ENCODE peak calls at places on chromosomes 11 and 22, in four cellular contexts. One of them, this sample, is unnamed.

GRCh38 chr22:19815093-19815822 is 39.4 kb downstream of the GNB1L start:
- DNase-seq in K562: peak; percentile 94
- DNase-seq in HL-60: no peak
- DNase-seq in GM12891: no peak
- DNase-seq in this sample: no peak

GRCh38 chr11:46363455-46363920 is 16.2 kb downstream of the DGKZ start:
- DNase-seq in GM12891: no peak
- DNase-seq in HL-60: no peak
- DNase-seq in K562: no peak
- DNase-seq in this sample: no peak

GRCh38 chr11:34999453-34999852 is 83.0 kb downstream of the PDHX start:
- DNase-seq in K562: no peak
- DNase-seq in GM12891: no peak
- DNase-seq in HL-60: no peak
- DNase-seq in this sample: no peak

GRCh38 chr11:119363874-119364590 is 17.5 kb downstream of the USP2 start:
- DNase-seq in GM12891: peak; percentile 63
- DNase-seq in HL-60: no peak
- DNase-seq in K562: peak; percentile 76
- DNase-seq in this sample: no peak

GRCh38 chr11:131612576-131612975 is 242.2 kb downstream of the NTM start:
- DNase-seq in GM12891: no peak
- DNase-seq in HL-60: no peak
- DNase-seq in K562: no peak
- DNase-seq in this sample: no peak

GRCh38 chr11:36156486-36157150 is 132.6 kb downstream of the COMMD9 start:
- DNase-seq in HL-60: no peak
- DNase-seq in GM12891: no peak
- DNase-seq in K562: no peak
- DNase-seq in this sample: no peak

GRCh38 chr22:37212174-37212906 is at the start of gene SSTR3:
- DNase-seq in K562: no peak
- DNase-seq in GM12891: no peak
- DNase-seq in HL-60: no peak
- DNase-seq in this sample: no peak

GRCh38 chr11:103525069-103525468 is 415.8 kb downstream of the DYNC2H1 start:
- DNase-seq in GM12891: no peak
- DNase-seq in HL-60: no peak
- DNase-seq in K562: no peak
- DNase-seq in this sample: no peak

GRCh38 chr11:61068581-61068980 is 33.7 kb upstream of the CD5 start:
- DNase-seq in HL-60: no peak
- DNase-seq in K562: no peak
- DNase-seq in GM12891: no peak
- DNase-seq in this sample: no peak

GRCh38 chr11:65100674-65101350 is 4.8 kb downstream of the VPS51 start:
- DNase-seq in HL-60: no peak
- DNase-seq in GM12891: no peak
- DNase-seq in K562: no peak
- DNase-seq in this sample: no peak

GRCh38 chr11:64247729-64248531 is 1.2 kb upstream of the PPP1R14B start:
- DNase-seq in K562: no peak
- DNase-seq in GM12891: no peak
- DNase-seq in HL-60: no peak
- DNase-seq in this sample: no peak

GRCh38 chr11:46948378-46949131 is 12.0 kb downstream of the CSTPP1 start:
- DNase-seq in HL-60: no peak
- DNase-seq in K562: no peak
- DNase-seq in GM12891: no peak
- DNase-seq in this sample: no peak

GRCh38 chr11:78857688-78858087 is 283.0 kb upstream of the NARS2 start:
- DNase-seq in HL-60: no peak
- DNase-seq in GM12891: no peak
- DNase-seq in K562: no peak
- DNase-seq in this sample: no peak

GRCh38 chr11:11620966-11621880 is 582 bp downstream of the GALNT18 start:
- DNase-seq in K562: no peak
- DNase-seq in HL-60: no peak
- DNase-seq in GM12891: peak; percentile 14
- DNase-seq in this sample: no peak

GRCh38 chr22:38238519-38239051 is 34.2 kb downstream of the TMEM184B start:
- DNase-seq in K562: no peak
- DNase-seq in GM12891: no peak
- DNase-seq in HL-60: no peak
- DNase-seq in this sample: no peak

GRCh38 chr11:69832561-69833413 is 13.6 kb upstream of the FGF3 start:
- DNase-seq in K562: no peak
- DNase-seq in GM12891: no peak
- DNase-seq in HL-60: no peak
- DNase-seq in this sample: no peak

GRCh38 chr11:95831198-95831883 is 41.0 kb downstream of the CEP57 start:
- DNase-seq in K562: no peak
- DNase-seq in GM12891: no peak
- DNase-seq in HL-60: no peak
- DNase-seq in this sample: no peak

GRCh38 chr11:100863080-100863581 is 176.0 kb downstream of the ARHGAP42 start:
- DNase-seq in HL-60: peak; percentile 28
- DNase-seq in K562: peak; percentile 90
- DNase-seq in GM12891: no peak
- DNase-seq in this sample: peak; percentile 49

GRCh38 chr11:39221739-39222138 is 2237.7 kb downstream of the LRRC4C start:
- DNase-seq in GM12891: no peak
- DNase-seq in HL-60: no peak
- DNase-seq in K562: no peak
- DNase-seq in this sample: no peak

GRCh38 chr11:68006606-68007166 is 2.8 kb upstream of the UNC93B1 start:
- DNase-seq in GM12891: no peak
- DNase-seq in HL-60: no peak
- DNase-seq in K562: no peak
- DNase-seq in this sample: no peak

GRCh38 chr11:4922304-4922703 is 1.8 kb downstream of the OR51G1 start:
- DNase-seq in K562: no peak
- DNase-seq in GM12891: no peak
- DNase-seq in HL-60: no peak
- DNase-seq in this sample: no peak

GRCh38 chr11:77085652-77086051 is 17.0 kb upstream of the OMP start:
- DNase-seq in HL-60: no peak
- DNase-seq in K562: no peak
- DNase-seq in GM12891: no peak
- DNase-seq in this sample: no peak

GRCh38 chr11:64747961-64748715 is 4.2 kb upstream of the RASGRP2 start:
- DNase-seq in K562: no peak
- DNase-seq in HL-60: no peak
- DNase-seq in GM12891: no peak
- DNase-seq in this sample: no peak

GRCh38 chr11:75760710-75761493 is 7.7 kb upstream of the DGAT2 start:
- DNase-seq in GM12891: no peak
- DNase-seq in K562: no peak
- DNase-seq in HL-60: no peak
- DNase-seq in this sample: no peak

GRCh38 chr11:66271816-66272215 is 3.4 kb downstream of the RAB1B start:
- DNase-seq in HL-60: no peak
- DNase-seq in GM12891: no peak
- DNase-seq in K562: no peak
- DNase-seq in this sample: no peak

GRCh38 chr22:33542722-33543121 is 377.6 kb downstream of the LARGE1 start:
- DNase-seq in GM12891: no peak
- DNase-seq in HL-60: no peak
- DNase-seq in K562: no peak
- DNase-seq in this sample: no peak

GRCh38 chr11:66629356-66629755 is 9.1 kb upstream of the RBM4 start:
- DNase-seq in HL-60: no peak
- DNase-seq in GM12891: no peak
- DNase-seq in K562: no peak
- DNase-seq in this sample: no peak

GRCh38 chr22:38030311-38031133 is 26.7 kb upstream of the PICK1 start:
- DNase-seq in K562: no peak
- DNase-seq in GM12891: no peak
- DNase-seq in HL-60: no peak
- DNase-seq in this sample: no peak

GRCh38 chr11:66063900-66064299 is 6.2 kb upstream of the PACS1 start:
- DNase-seq in HL-60: no peak
- DNase-seq in K562: no peak
- DNase-seq in GM12891: no peak
- DNase-seq in this sample: no peak

GRCh38 chr11:78039391-78039918 is 16.4 kb upstream of the KCTD14 start:
- DNase-seq in GM12891: no peak
- DNase-seq in K562: no peak
- DNase-seq in HL-60: no peak
- DNase-seq in this sample: no peak

GRCh38 chr11:10862446-10862845 is 4.6 kb upstream of the ZBED5 start:
- DNase-seq in GM12891: no peak
- DNase-seq in HL-60: peak; percentile 64
- DNase-seq in K562: no peak
- DNase-seq in this sample: no peak

GRCh38 chr11:56849250-56849649 is 100.8 kb upstream of the OR9G4 start:
- DNase-seq in GM12891: no peak
- DNase-seq in HL-60: no peak
- DNase-seq in K562: no peak
- DNase-seq in this sample: no peak
- TF ChIP-seq SPI1 in GM12891: no peak
- TF ChIP-seq SPI1 in HL-60: no peak
- TF ChIP-seq SPI1 in K562: no peak
- TF ChIP-seq SPI1 in this sample: no peak

DNA sequence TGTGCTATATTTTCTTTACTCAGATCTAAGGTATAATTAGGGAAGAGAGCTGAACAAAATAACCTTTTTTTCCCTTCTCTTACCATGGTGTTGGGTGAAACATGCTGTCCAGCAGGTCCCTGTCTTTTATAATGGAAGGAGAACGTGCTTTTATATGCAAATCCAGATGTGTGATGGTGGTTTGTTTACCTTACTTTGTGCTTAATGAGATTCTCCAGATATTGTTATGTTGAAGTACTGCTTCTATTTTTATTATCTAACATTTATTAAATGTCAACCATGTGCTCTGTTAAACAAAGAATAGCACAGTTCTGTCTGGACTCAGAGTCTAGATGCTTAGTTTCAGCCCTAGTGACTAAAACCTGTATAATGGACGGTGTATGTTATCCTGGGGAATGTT is 10.1 kb upstream of the GRIK4 start:
- DNase-seq in K562: no peak
- DNase-seq in GM12891: no peak
- DNase-seq in HL-60: no peak
- DNase-seq in this sample: no peak
- TF ChIP-seq SPI1 in K562: no peak
- TF ChIP-seq SPI1 in GM12891: no peak
- TF ChIP-seq SPI1 in HL-60: no peak
- TF ChIP-seq SPI1 in this sample: no peak

GRCh38 chr22:31342389-31343125 is 3.6 kb downstream of the PATZ1 start:
- DNase-seq in GM12891: no peak
- DNase-seq in HL-60: no peak
- DNase-seq in K562: no peak
- DNase-seq in this sample: no peak
- TF ChIP-seq SPI1 in GM12891: no peak
- TF ChIP-seq SPI1 in HL-60: peak; percentile 7
- TF ChIP-seq SPI1 in K562: no peak
- TF ChIP-seq SPI1 in this sample: no peak

DNA sequence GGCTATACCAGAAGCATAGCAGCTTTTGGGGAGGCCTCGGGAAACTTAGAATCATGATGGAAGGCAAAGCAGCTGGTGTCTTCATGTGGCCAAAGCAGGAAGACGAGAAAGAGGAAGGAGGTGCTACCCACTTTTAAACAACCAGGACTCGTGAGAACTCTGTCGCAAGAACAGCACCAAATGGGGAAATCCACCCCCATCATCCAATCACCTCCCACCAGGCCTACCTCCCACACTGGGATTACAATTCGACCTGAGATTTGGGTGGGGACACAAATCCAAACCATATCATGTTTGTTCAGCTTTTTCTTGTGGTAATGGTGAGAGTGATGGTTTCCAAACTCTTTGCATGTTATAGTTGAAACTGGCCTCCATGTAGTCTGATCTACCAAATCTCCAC is 32.5 kb upstream of the OR10D3 start:
- DNase-seq in HL-60: peak; percentile 80
- DNase-seq in K562: no peak
- DNase-seq in GM12891: no peak
- DNase-seq in this sample: no peak
- TF ChIP-seq SPI1 in HL-60: peak; percentile 55
- TF ChIP-seq SPI1 in K562: no peak
- TF ChIP-seq SPI1 in GM12891: no peak
- TF ChIP-seq SPI1 in this sample: no peak

GRCh38 chr11:15663778-15664218 is 549.1 kb downstream of the INSC start:
- DNase-seq in GM12891: no peak
- DNase-seq in HL-60: no peak
- DNase-seq in K562: no peak
- DNase-seq in this sample: no peak
- TF ChIP-seq SPI1 in GM12891: no peak
- TF ChIP-seq SPI1 in HL-60: no peak
- TF ChIP-seq SPI1 in K562: no peak
- TF ChIP-seq SPI1 in this sample: no peak

GRCh38 chr22:49368221-49368975 is 459.3 kb downstream of the BRD1 start:
- DNase-seq in HL-60: no peak
- DNase-seq in GM12891: no peak
- DNase-seq in K562: no peak
- DNase-seq in this sample: no peak
- TF ChIP-seq SPI1 in HL-60: no peak
- TF ChIP-seq SPI1 in GM12891: no peak
- TF ChIP-seq SPI1 in K562: no peak
- TF ChIP-seq SPI1 in this sample: no peak

This sample was measured in GM12878.